ENCODE peak calls at places on chromosome 4, in nine cellular contexts. E is cardiac muscle cell, M is heart left ventricle, K is OCI-LY7, Q is tibial artery, J is suprapubic skin, Z is HCT116, P is Peyer's patch, G is right atrium auricular region. N is an unnamed sample.

GRCh38 chr4:96677499-96677898 is 837.6 kb downstream of the PDHA2 start:
- DNase-seq in J (no peak), M (no peak), P (no peak), Z (no peak), G (no peak), E (peak; percentile 47), Q (no peak), K (no peak), N (no peak)

GRCh38 chr4:132334081-132334480 is 815.0 kb upstream of the PCDH10 start:
- DNase-seq in M (no peak), P (no peak), J (no peak), E (peak; percentile 40), Z (no peak), K (no peak), Q (no peak), G (no peak), N (no peak)

GRCh38 chr4:147793569-147793968 is 61.7 kb downstream of the ARHGAP10 start:
- DNase-seq in M (no peak), J (no peak), E (no peak), P (no peak), G (no peak), Z (no peak), K (no peak), Q (no peak), N (no peak)

GRCh38 chr4:183097251-183098079 is 1.6 kb upstream of the WWC2 start:
- DNase-seq in J (peak; percentile 72), M (peak; percentile 32), K (no peak), Q (peak; percentile 27), G (no peak), P (no peak), Z (no peak), E (peak; percentile 50), N (peak; percentile 69)

GRCh38 chr4:102196221-102196620 is 149.1 kb downstream of the SLC39A8 start:
- DNase-seq in Z (no peak), J (no peak), Q (no peak), P (no peak), G (no peak), E (peak; percentile 9), M (no peak), K (no peak), N (no peak)

GRCh38 chr4:39745920-39746319 is 48.0 kb downstream of the UBE2K start:
- DNase-seq in G (no peak), K (no peak), Z (no peak), P (no peak), M (no peak), E (no peak), J (no peak), Q (no peak), N (no peak)

GRCh38 chr4:170758988-170759387 is 669.2 kb upstream of the AADAT start:
- DNase-seq in Z (no peak), J (no peak), Q (no peak), M (no peak), P (no peak), E (no peak), K (no peak), G (no peak), N (no peak)

GRCh38 chr4:88418411-88418810 is 38.5 kb upstream of the HERC5 start:
- DNase-seq in M (no peak), Q (no peak), Z (no peak), K (no peak), G (no peak), J (no peak), E (no peak), P (no peak), N (no peak)

GRCh38 chr4:77110707-77111106 is 34.9 kb upstream of the CCNI start:
- DNase-seq in Q (no peak), M (no peak), Z (no peak), G (no peak), K (no peak), P (no peak), J (no peak), E (no peak), N (no peak)

GRCh38 chr4:186827542-186827887 is 103.9 kb upstream of the FAT1 start:
- DNase-seq in K (no peak), Z (no peak), J (no peak), P (no peak), Q (no peak), G (no peak), E (no peak), M (no peak), N (no peak)

GRCh38 chr4:42296196-42296595 is 101.1 kb upstream of the SHISA3 start:
- DNase-seq in Q (no peak), G (no peak), M (no peak), K (no peak), P (no peak), J (no peak), Z (no peak), E (peak; percentile 30), N (no peak)

GRCh38 chr4:15906024-15906443 is 32.5 kb downstream of the FGFBP1 start:
- DNase-seq in Z (peak; percentile 95), K (no peak), Q (no peak), M (peak; percentile 20), G (no peak), P (peak; percentile 83), J (peak; percentile 73), E (no peak), N (peak; percentile 91)

GRCh38 chr4:32112891-32113290 is 1392.7 kb downstream of the PCDH7 start:
- DNase-seq in G (no peak), E (no peak), M (no peak), P (no peak), Q (no peak), Z (no peak), K (no peak), J (no peak), N (no peak)

GRCh38 chr4:3527914-3528876 is 4.0 kb downstream of the LRPAP1 start:
- DNase-seq in M (no peak), Q (no peak), J (peak; percentile 16), E (no peak), P (no peak), K (no peak), G (no peak), Z (no peak), N (peak; percentile 58)

GRCh38 chr4:172707622-172708021 is 461.0 kb upstream of the GALNT7 start:
- DNase-seq in M (no peak), K (no peak), J (no peak), Z (no peak), G (no peak), E (no peak), P (no peak), Q (no peak), N (no peak)

GRCh38 chr4:82128355-82128754 is 245.4 kb downstream of the HNRNPD start:
- DNase-seq in G (no peak), J (no peak), Q (no peak), P (no peak), E (no peak), Z (no peak), M (no peak), K (no peak), N (no peak)

GRCh38 chr4:2788532-2789103 is 4.3 kb upstream of the SH3BP2 start:
- DNase-seq in Q (peak; percentile 31), P (peak; percentile 46), J (peak; percentile 67), E (peak; percentile 30), G (no peak), M (peak; percentile 83), K (no peak), Z (no peak), N (peak; percentile 62)

GRCh38 chr4:8913121-8913857 is 41.6 kb upstream of the HMX1 start:
- DNase-seq in J (peak; percentile 48), E (no peak), K (no peak), M (peak; percentile 8), Q (no peak), Z (no peak), G (peak; percentile 32), P (peak; percentile 26), N (peak; percentile 66)

GRCh38 chr4:186204103-186204559 is 12.8 kb downstream of the CYP4V2 start:
- DNase-seq in J (peak; percentile 70), K (no peak), M (peak; percentile 46), Z (peak; percentile 81), G (no peak), Q (no peak), P (peak; percentile 80), E (peak; percentile 84), N (no peak)

GRCh38 chr4:98909646-98910045 is 19.3 kb downstream of the EIF4E start:
- DNase-seq in P (no peak), J (no peak), Q (no peak), Z (no peak), K (no peak), E (no peak), G (no peak), M (no peak), N (no peak)
- H3K27ac ChIP-seq in P (no peak overlapping the region), J (no peak overlapping the region), Q (no peak overlapping the region), Z (no peak overlapping the region), K (no peak overlapping the region), E (peak overlapping the region; percentile 51), G (no peak overlapping the region), M (no peak overlapping the region), N (no peak overlapping the region)

GRCh38 chr4:68905598-68906237 is 45.9 kb downstream of the UGT2A3 start:
- DNase-seq in J (no peak), Q (no peak), Z (no peak), G (no peak), K (no peak), E (no peak), P (no peak), M (no peak), N (no peak)
- H3K4me3 ChIP-seq in J (peak overlapping the region; percentile 15), Q (peak overlapping the region; percentile 21), Z (no peak overlapping the region), G (no peak overlapping the region), K (no peak overlapping the region), E (no peak overlapping the region), P (peak overlapping the region; percentile 31), M (no peak overlapping the region), N (peak overlapping the region; percentile 39)

GRCh38 chr4:10093801-10094552 is 22.6 kb downstream of the WDR1 start:
- DNase-seq in Q (no peak), E (peak; percentile 98), P (no peak), K (no peak), M (no peak), J (no peak), G (no peak), Z (no peak), N (no peak)
- H3K4me1 ChIP-seq in Q (peaks cover 70% of the 10 kb centered on the region), E (peaks cover 56% of the 10 kb centered on the region), P (peaks cover 9% of the 10 kb centered on the region), K (no peaks in the 10 kb centered on the region), M (peaks cover 77% of the 10 kb centered on the region), J (peaks cover 76% of the 10 kb centered on the region), G (peaks cover 99% of the 10 kb centered on the region), Z (peaks cover 41% of the 10 kb centered on the region), N (peaks cover 70% of the 10 kb centered on the region)

GRCh38 chr4:80073362-80074008 is 456 bp upstream of the ANTXR2 start:
- DNase-seq in J (no peak), K (peak; percentile 11), G (no peak), Q (no peak), P (peak; percentile 55), Z (no peak), M (no peak), E (no peak), N (no peak)

GRCh38 chr4:80070880-80071620 is 2.0 kb downstream of the ANTXR2 start:
- DNase-seq in J (no peak), Z (no peak), G (no peak), K (no peak), Q (no peak), E (peak; percentile 26), M (no peak), P (no peak), N (no peak)

GRCh38 chr4:80071643-80072606 is 1.1 kb downstream of the ANTXR2 start:
- DNase-seq in Q (peak; percentile 54), E (peak; percentile 49), J (peak; percentile 80), P (peak; percentile 77), K (no peak), M (peak; percentile 53), Z (no peak), G (peak; percentile 62), N (peak; percentile 74)

GRCh38 chr4:80074059-80074458 is 1.0 kb upstream of the ANTXR2 start:
- DNase-seq in Z (no peak), P (no peak), G (no peak), J (no peak), K (no peak), E (peak; percentile 31), Q (no peak), M (no peak), N (no peak)

GRCh38 chr4:80072607-80073361 is at the start of gene ANTXR2:
- DNase-seq in Z (peak; percentile 49), G (peak; percentile 92), M (peak; percentile 89), J (peak; percentile 94), K (no peak), P (peak; percentile 94), E (peak; percentile 99), Q (peak; percentile 92), N (peak; percentile 93)
- H3K27ac ChIP-seq in Z (peak within 1 kb of the TSS; percentile 47), G (peak within 1 kb of the TSS; percentile 92), M (peak within 1 kb of the TSS; percentile 97), J (peak within 1 kb of the TSS; percentile 88), K (no peak within 1 kb of the TSS), P (peak within 1 kb of the TSS; percentile 90), E (peak within 1 kb of the TSS; percentile 94), Q (peak within 1 kb of the TSS; percentile 88), N (peak within 1 kb of the TSS; percentile 94)